ENCODE peak calls at places on chromosomes 6 and 20, in seven cellular contexts. U is H9, I is H1, K is trophoblast cell, Y is IMR-90, S is neuronal stem cell, B is mesenchymal stem cell. D is an unnamed sample. For H3K4me1, the result is how much of the 10 kb centered on the place peaks cover.

GRCh38 chr6:43078651-43079050 is 2.5 kb downstream of the PTK7 start:
- DNase-seq in B (peak), U (no peak), Y (peak), I (no peak), S (no peak), K (no peak), D (no peak)

GRCh38 chr6:36128073-36128472 is 2.2 kb upstream of the MAPK13 start:
- DNase-seq in B (peak), U (no peak), Y (no peak), I (no peak), S (no peak), K (no peak), D (no peak)

GRCh38 chr6:75211920-75212590 is 6.2 kb upstream of the COL12A1 start:
- DNase-seq in S (no peak), Y (no peak), U (no peak), I (no peak), B (peak), K (peak), D (no peak)

GRCh38 chr20:50339196-50339901 is 148.7 kb downstream of the CEBPB start:
- DNase-seq in I (no peak), S (no peak), B (peak), Y (peak), K (no peak), U (no peak), D (no peak)

GRCh38 chr6:34926655-34927054 is 37.6 kb downstream of the ANKS1A start:
- DNase-seq in K (peak), U (no peak), Y (peak), S (no peak), B (peak), I (no peak), D (no peak)

GRCh38 chr6:99353126-99353525 is 3.7 kb upstream of the FAXC start:
- DNase-seq in I (no peak), Y (peak), S (no peak), B (no peak), U (no peak), K (no peak), D (peak)

GRCh38 chr6:156509496-156509895 is 267.7 kb upstream of the ARID1B start:
- DNase-seq in U (no peak), S (no peak), Y (no peak), K (no peak), I (no peak), B (no peak), D (no peak)

GRCh38 chr6:132715204-132715603 is 1.3 kb upstream of the VNN1 start:
- DNase-seq in B (peak), K (peak), Y (peak), U (peak), I (peak), S (peak), D (peak)

GRCh38 chr6:139940741-139941712 is 566.6 kb upstream of the CITED2 start:
- DNase-seq in B (peak), I (no peak), K (no peak), Y (peak), U (no peak), S (no peak), D (peak)

GRCh38 chr20:59850018-59850641 is 83.3 kb downstream of the SYCP2 start:
- DNase-seq in S (peak), Y (peak), K (no peak), U (no peak), B (peak), I (no peak), D (peak)

GRCh38 chr6:126064257-126064993 is 78.1 kb downstream of the TRMT11 start:
- DNase-seq in B (peak), S (no peak), U (no peak), Y (peak), K (no peak), I (no peak), D (no peak)

GRCh38 chr6:44247338-44248302 is 719 bp downstream of the HSP90AB1 start:
- DNase-seq in B (peak), Y (peak), S (no peak), U (no peak), K (peak), I (no peak), D (peak)

GRCh38 chr6:31352497-31353368 is 4.2 kb downstream of the HLA-B start:
- DNase-seq in B (peak), U (no peak), S (no peak), I (no peak), K (no peak), Y (no peak), D (no peak)

GRCh38 chr20:57659131-57659788 is 39.0 kb upstream of the ZBP1 start:
- DNase-seq in U (peak), Y (no peak), S (no peak), I (no peak), K (no peak), B (no peak), D (no peak)

GRCh38 chr6:36216559-36216958 is 20.0 kb downstream of the BRPF3 start:
- DNase-seq in B (peak), Y (peak), I (no peak), K (no peak), S (no peak), U (no peak), D (no peak)

GRCh38 chr6:157194643-157195042 is 128.7 kb downstream of the TMEM242 start:
- DNase-seq in S (no peak), B (no peak), Y (peak), K (no peak), I (no peak), U (no peak), D (no peak)

GRCh38 chr20:8476023-8476422 is 344.0 kb downstream of the PLCB1 start:
- DNase-seq in Y (peak), U (no peak), B (no peak), I (no peak), K (no peak), S (no peak), D (no peak)

GRCh38 chr6:33384581-33385020 is 7.0 kb upstream of the KIFC1 start:
- DNase-seq in B (peak), S (no peak), I (no peak), Y (peak), U (peak), K (peak), D (peak)

GRCh38 chr20:45993197-45993951 is 15.3 kb upstream of the MMP9 start:
- DNase-seq in I (no peak), Y (peak), K (peak), U (no peak), S (no peak), B (peak), D (peak)

GRCh38 chr20:3354247-3354646 is 53.2 kb downstream of the DNAAF9 start:
- DNase-seq in S (no peak), U (no peak), Y (no peak), K (no peak), B (no peak), I (no peak), D (no peak)

GRCh38 chr20:17768267-17768666 is 68.5 kb downstream of the BANF2 start:
- DNase-seq in S (no peak), Y (no peak), U (no peak), K (no peak), B (no peak), I (no peak), D (no peak)

GRCh38 chr6:136784910-136785746 is 7.1 kb downstream of the MAP3K5 start:
- DNase-seq in K (no peak), Y (no peak), B (no peak), I (no peak), S (no peak), U (no peak), D (peak)

GRCh38 chr6:35942355-35942754 is 21.5 kb upstream of the SRPK1 start:
- DNase-seq in U (no peak), I (no peak), S (no peak), K (no peak), B (no peak), Y (no peak), D (no peak)

GRCh38 chr6:3722785-3723184 is 28.7 kb downstream of the PXDC1 start:
- DNase-seq in S (no peak), I (no peak), Y (no peak), K (no peak), B (no peak), U (no peak), D (peak)

GRCh38 chr20:9021699-9022098 is 47.2 kb upstream of the PLCB4 start:
- DNase-seq in K (no peak), B (no peak), I (no peak), U (peak), S (no peak), Y (peak), D (peak)

GRCh38 chr6:75751443-75751842 is 2.4 kb downstream of the MYO6 start:
- DNase-seq in Y (peak), I (no peak), S (no peak), U (no peak), K (no peak), B (peak), D (no peak)

GRCh38 chr6:125550892-125551291 is 198.5 kb upstream of the HEY2 start:
- DNase-seq in I (no peak), K (no peak), B (no peak), S (no peak), Y (no peak), U (no peak), D (no peak)

GRCh38 chr6:116397960-116398359 is 27.2 kb downstream of the DSE start:
- DNase-seq in B (peak), U (no peak), S (no peak), Y (peak), I (no peak), K (no peak), D (no peak)

GRCh38 chr20:49157146-49157545 is 31.0 kb downstream of the STAU1 start:
- DNase-seq in B (no peak), I (no peak), Y (no peak), U (no peak), K (no peak), S (no peak), D (no peak)

GRCh38 chr6:99119109-99120031 is 171.6 kb upstream of the FBXL4 start:
- DNase-seq in K (no peak), S (peak), Y (peak), I (no peak), B (peak), U (peak), D (peak)

GRCh38 chr20:63183422-63184146 is 32.3 kb downstream of the YTHDF1 start:
- DNase-seq in B (peak), K (peak), I (peak), Y (no peak), S (peak), U (peak), D (peak)

GRCh38 chr6:140051521-140052455 is 677.3 kb upstream of the CITED2 start:
- DNase-seq in K (peak), Y (peak), U (no peak), I (no peak), S (no peak), B (peak), D (no peak)

GRCh38 chr6:29975561-29975907 is 33.2 kb downstream of the HLA-A start:
- DNase-seq in Y (no peak), K (no peak), I (no peak), U (no peak), S (no peak), B (no peak), D (no peak)

GRCh38 chr20:31678389-31679356 is 41.0 kb downstream of the COX4I2 start:
- DNase-seq in S (no peak), Y (no peak), K (peak), I (no peak), B (peak), U (no peak), D (peak)

GRCh38 chr6:157527471-157527907 is 146.5 kb downstream of the ZDHHC14 start:
- DNase-seq in U (no peak), Y (peak), S (no peak), K (no peak), I (no peak), B (peak), D (no peak)

GRCh38 chr6:157222201-157222981 is 100.9 kb downstream of the TMEM242 start:
- DNase-seq in S (no peak), Y (no peak), I (peak), U (no peak), B (no peak), K (no peak), D (no peak)

GRCh38 chr20:45290677-45291355 is 15.8 kb upstream of the RBPJL start:
- DNase-seq in S (peak), B (peak), U (peak), Y (peak), K (peak), I (peak), D (peak)

GRCh38 chr20:45254867-45255266 is 503 bp upstream of the SLPI start:
- DNase-seq in Y (peak), B (peak), U (no peak), S (no peak), K (peak), I (no peak), D (no peak)

GRCh38 chr6:126170875-126171489 is 168.9 kb upstream of the CENPW start:
- DNase-seq in B (peak), K (peak), U (no peak), I (no peak), S (no peak), Y (peak), D (peak)

GRCh38 chr6:143513410-143513809 is 1.9 kb upstream of the FUCA2 start:
- DNase-seq in U (peak), S (no peak), B (no peak), I (peak), K (no peak), Y (no peak), D (peak)
- H3K4me1 ChIP-seq in U (under half), S (under half), B (under half), I (under half), K (under half), Y (under half), D (under half)

GRCh38 chr6:7904654-7905319 is 5.8 kb downstream of the TXNDC5 start:
- DNase-seq in B (no peak), K (no peak), U (no peak), Y (no peak), S (no peak), I (no peak), D (no peak)
- H3K27ac ChIP-seq in B (no peak), K (no peak), U (no peak), Y (no peak), S (no peak), I (no peak), D (no peak)

DNA sequence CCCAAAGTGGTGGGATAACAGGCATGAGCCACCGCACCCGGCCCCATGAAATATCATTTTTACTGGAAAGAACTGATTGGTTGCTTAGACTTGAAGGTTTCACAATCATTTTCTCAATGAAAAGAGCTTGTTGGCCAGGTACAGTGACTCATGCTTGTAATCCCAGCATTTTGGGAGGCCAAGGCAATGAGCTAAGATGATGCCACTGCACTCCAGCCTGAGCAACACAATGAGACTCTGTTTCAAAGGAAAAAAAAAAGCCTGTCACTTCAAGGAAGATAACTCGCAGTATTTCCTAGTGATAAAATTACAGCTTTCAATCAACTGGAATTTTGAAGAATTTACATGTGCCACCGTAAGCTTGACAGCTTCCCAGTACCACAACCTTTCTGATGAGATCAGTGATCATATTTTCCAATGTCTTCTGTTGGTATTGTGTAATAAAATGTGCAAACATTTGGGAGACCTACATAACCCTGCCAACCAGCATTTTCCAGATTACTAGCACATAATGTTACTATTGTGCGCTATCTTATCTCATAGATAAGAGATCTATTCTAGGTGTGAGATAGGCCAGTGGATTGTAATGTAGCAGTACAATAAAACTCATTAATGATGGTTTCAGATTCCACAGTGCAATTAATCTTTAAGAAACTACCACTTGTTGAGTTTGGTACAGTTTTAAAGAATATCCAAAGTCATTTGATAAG is 7.2 kb downstream of the PNLDC1 start:
- DNase-seq in I (no peak), Y (no peak), K (peak), U (no peak), B (no peak), S (no peak), D (peak)
- H3K18ac ChIP-seq in I (no peak), Y (no peak), K (no peak), U (no peak), B (no peak), S (no peak), D (no peak)

DNA sequence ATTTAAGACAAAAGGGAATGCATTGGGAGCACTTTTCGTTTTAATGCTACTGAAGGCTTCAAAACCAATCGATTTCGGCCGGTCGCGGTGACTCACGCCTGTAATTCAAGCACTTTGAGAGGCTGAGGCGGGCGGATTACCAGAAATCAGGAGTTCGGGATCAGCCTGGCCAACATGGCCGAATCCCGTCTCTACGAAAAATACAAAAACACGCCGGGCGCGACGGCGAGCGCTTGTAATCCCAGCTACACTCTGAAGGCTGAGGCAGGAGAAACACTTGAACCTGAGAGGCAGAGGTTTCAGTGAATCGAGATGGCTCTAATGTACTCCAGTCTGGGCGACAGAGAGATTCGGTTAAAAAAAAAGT is 58.4 kb downstream of the TRIM38 start:
- DNase-seq in K (peak), U (no peak), B (peak), I (peak), Y (peak), S (peak), D (no peak)
- H3K4me1 ChIP-seq in K (under half), U (under half), B (under half), I (under half), Y (under half), S (under half), D (under half)

D was measured in mesendoderm.